ENCODE peak calls at places on chromosome 12, in five cellular contexts. Y is pancreas; Z is spleen; C is CD8-positive, alpha-beta T cell; B is ovary. V is an unnamed sample.

GRCh38 chr12:122437656-122438121 is 15.2 kb upstream of the CLIP1 start:
- DNase-seq in Y (peak; percentile 59), Z (no peak), C (no peak), B (peak; percentile 60), V (no peak)

GRCh38 chr12:50621435-50622304 is 116.9 kb downstream of the DIP2B start:
- DNase-seq in Y (no peak), Z (no peak), C (no peak), B (no peak), V (peak; percentile 56)

GRCh38 chr12:117363953-117364486 is 2.6 kb upstream of the NOS1 start:
- DNase-seq in Y (no peak), Z (no peak), C (no peak), B (no peak), V (no peak)

GRCh38 chr12:124866883-124867232 is 3.2 kb upstream of the SCARB1 start:
- DNase-seq in Y (no peak), Z (no peak), C (no peak), B (no peak), V (no peak)

GRCh38 chr12:10171954-10172353 is at the start of gene OLR1:
- DNase-seq in Y (no peak), Z (no peak), C (no peak), B (no peak), V (no peak)

GRCh38 chr12:7079826-7080125 is 12.5 kb downstream of the C1R start:
- DNase-seq in Y (no peak), Z (no peak), C (no peak), B (no peak), V (no peak)

GRCh38 chr12:124352839-124353238 is 57.9 kb downstream of the RFLNA start:
- DNase-seq in Y (peak; percentile 48), Z (no peak), C (no peak), B (peak; percentile 45), V (no peak)

GRCh38 chr12:120278137-120279069 is 12.9 kb upstream of the PXN start:
- DNase-seq in Y (no peak), Z (no peak), C (no peak), B (no peak), V (no peak)

GRCh38 chr12:66086001-66086400 is 44.5 kb downstream of the LLPH start:
- DNase-seq in Y (no peak), Z (no peak), C (no peak), B (no peak), V (no peak)

GRCh38 chr12:112419269-112420133 is 754 bp downstream of the PTPN11 start:
- DNase-seq in Y (peak; percentile 75), Z (no peak), C (no peak), B (peak; percentile 73), V (peak; percentile 60)

GRCh38 chr12:53380104-53380796 is at the start of gene SP1:
- DNase-seq in Y (peak; percentile 89), Z (peak; percentile 98), C (peak; percentile 83), B (peak; percentile 88), V (peak; percentile 95)

GRCh38 chr12:51351913-51352532 is 5.5 kb upstream of the CELA1 start:
- DNase-seq in Y (peak; percentile 68), Z (no peak), C (peak; percentile 37), B (no peak), V (peak; percentile 60)

GRCh38 chr12:18165422-18165871 is 75.5 kb upstream of the RERGL start:
- DNase-seq in Y (no peak), Z (no peak), C (no peak), B (no peak), V (peak; percentile 74)

DNA sequence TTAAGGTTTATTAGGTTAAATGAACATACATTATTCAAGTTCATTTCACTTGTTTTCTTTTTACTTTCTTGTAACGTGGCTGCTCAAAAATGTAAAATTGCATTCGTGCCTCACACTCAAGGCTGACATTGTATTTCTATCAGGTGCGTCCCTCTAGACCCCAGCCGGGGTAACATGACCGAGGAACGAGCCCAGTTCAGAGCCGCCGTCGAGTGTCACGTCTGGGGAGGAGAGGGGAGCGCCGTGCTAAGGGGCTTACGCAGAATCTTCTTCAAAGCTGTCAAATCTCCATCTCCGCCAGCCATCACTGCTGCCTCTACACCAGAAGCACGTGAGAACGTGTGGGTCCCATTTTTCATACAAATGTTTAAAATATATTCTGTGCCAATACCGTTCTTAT is 170.6 kb downstream of the RIMBP2 start:
- DNase-seq in Y (no peak), Z (no peak), C (no peak), B (no peak), V (no peak)
- H3K27ac ChIP-seq in Y (no peak overlapping the region), Z (no peak overlapping the region), C (no peak overlapping the region), B (no peak overlapping the region), V (no peak overlapping the region)

DNA sequence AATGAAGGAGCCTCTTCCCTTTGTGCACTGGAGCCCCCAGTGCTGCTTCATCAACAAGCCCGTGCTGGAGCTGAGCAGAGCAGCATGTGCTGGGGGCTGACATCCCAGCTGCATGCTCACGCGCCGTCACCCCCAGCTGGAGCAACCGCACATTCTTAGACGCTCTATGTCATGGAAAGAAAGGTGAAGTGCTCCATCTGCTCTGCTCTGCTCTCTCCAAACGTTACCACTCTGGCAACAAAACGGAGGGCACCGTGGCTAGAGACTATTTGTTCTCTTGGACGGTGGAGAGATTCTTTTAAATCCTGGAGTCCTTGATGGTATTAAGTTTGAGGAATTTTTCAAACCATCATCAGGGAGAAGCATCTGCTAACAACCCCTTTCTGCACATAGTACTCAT is 208.4 kb downstream of the C12orf75 start:
- DNase-seq in Y (no peak), Z (no peak), C (no peak), B (no peak), V (no peak)
- H3K36me3 ChIP-seq in Y (no peaks in the 10 kb centered on the region), Z (no peaks in the 10 kb centered on the region), C (no peaks in the 10 kb centered on the region), B (no peaks in the 10 kb centered on the region), V (no peaks in the 10 kb centered on the region)

GRCh38 chr12:56679834-56680575 is 8.1 kb downstream of the PTGES3 start:
- DNase-seq in Y (no peak), Z (peak; percentile 23), C (no peak), B (peak; percentile 5), V (no peak)

GRCh38 chr12:56682323-56682722 is 5.8 kb downstream of the PTGES3 start:
- DNase-seq in Y (no peak), Z (peak; percentile 29), C (no peak), B (no peak), V (no peak)

GRCh38 chr12:56677680-56678079 is 10.4 kb downstream of the PTGES3 start:
- DNase-seq in Y (no peak), Z (no peak), C (no peak), B (no peak), V (no peak)

GRCh38 chr12:56678852-56679251 is 9.2 kb downstream of the PTGES3 start:
- DNase-seq in Y (no peak), Z (peak; percentile 16), C (no peak), B (no peak), V (no peak)

DNA sequence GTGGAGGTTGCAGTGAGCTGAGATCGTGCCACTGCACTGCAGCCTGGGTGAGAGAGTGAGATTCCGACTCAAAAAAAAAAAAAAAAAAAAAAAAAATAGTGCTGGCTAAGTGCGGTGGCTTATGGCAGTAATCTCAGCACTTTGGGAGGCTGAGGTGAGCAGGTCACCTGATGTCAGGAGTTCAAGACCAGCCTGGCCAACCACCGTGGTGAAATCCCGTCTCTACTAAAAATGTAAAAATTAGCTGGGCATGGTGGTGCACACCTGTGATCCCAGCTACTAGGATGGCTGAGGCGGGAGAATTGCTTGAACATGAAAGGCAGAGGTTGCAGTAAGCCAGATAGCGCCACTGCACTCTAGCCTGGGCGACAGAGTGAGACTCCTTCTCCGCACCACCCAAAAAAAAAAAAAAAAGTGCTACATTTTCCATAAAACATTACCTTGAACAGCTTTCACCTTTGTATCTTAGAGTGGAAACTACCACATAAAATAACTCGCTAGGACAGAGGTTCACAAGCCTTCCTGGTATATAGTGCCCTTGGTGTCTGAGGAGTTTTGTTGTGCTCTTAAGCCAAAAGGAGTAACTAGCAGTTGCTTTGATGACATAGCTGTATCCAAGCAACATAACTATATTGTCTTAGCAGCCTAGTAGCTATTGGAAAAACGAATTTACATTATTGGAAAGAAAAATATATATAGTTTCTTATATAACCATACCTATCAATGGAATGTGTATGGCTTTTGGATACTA is 11.1 kb downstream of the PTGES3 start:
- DNase-seq in Y (no peak), Z (peak; percentile 20), C (no peak), B (no peak), V (no peak)
- H3K4me1 ChIP-seq in Y (peaks cover 6% of the 10 kb centered on the region), Z (peaks cover 88% of the 10 kb centered on the region), C (peaks cover 66% of the 10 kb centered on the region), B (peaks cover 17% of the 10 kb centered on the region), V (peaks cover 76% of the 10 kb centered on the region)

GRCh38 chr12:57446292-57446960 is 8.7 kb upstream of the INHBE start:
- DNase-seq in Y (no peak), Z (peak; percentile 7), C (no peak), B (no peak), V (no peak)

GRCh38 chr12:57439762-57440266 is 5.2 kb downstream of the INHBC start:
- DNase-seq in Y (no peak), Z (no peak), C (no peak), B (no peak), V (no peak)

GRCh38 chr12:57448669-57449068 is 6.4 kb upstream of the INHBE start:
- DNase-seq in Y (no peak), Z (peak; percentile 1), C (no peak), B (no peak), V (no peak)

GRCh38 chr12:57449375-57449774 is 5.7 kb upstream of the INHBE start:
- DNase-seq in Y (no peak), Z (peak; percentile 22), C (no peak), B (no peak), V (no peak)

DNA sequence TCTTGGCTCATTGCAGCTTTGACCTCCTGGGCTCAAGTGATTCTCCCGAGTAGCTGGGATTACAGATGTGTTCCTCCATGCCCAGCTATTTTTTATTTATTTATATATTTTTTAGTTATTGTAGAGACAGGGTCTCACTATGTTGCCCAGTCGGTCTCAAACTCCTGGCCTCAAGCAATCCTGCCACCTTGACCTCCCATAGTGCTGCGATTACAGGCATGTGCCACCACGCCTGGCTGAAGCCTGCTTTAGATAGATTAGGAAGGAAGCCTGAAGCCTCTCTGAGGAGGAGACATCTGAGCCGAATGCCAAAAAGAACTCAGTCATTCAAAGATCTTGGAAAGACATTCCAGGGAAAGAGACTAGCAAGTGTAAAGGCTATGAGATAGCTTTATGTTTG is 10.2 kb downstream of the INHBC start:
- DNase-seq in Y (no peak), Z (peak; percentile 6), C (no peak), B (no peak), V (no peak)
- H3K27ac ChIP-seq in Y (no peak overlapping the region), Z (no peak overlapping the region), C (no peak overlapping the region), B (no peak overlapping the region), V (no peak overlapping the region)

V was measured in CD4-positive, CD25-positive, alpha-beta regulatory T cell.